ENCODE peak calls at places on chromosomes 4 and X, in eight cellular contexts. R is body of pancreas, Y is HFF-Myc, N is lung, U is Peyer's patch, J is suprapubic skin, V is MM.1S, C is A549. D is an unnamed sample.

GRCh38 chr4:85200106-85200505 is 233.6 kb upstream of the WDFY3 start:
- DNase-seq in C (no peak), U (no peak), J (no peak), R (no peak), V (no peak), N (no peak), Y (no peak), D (no peak)

GRCh38 chrX:40240844-40241243 is 143.1 kb upstream of the BCOR start:
- DNase-seq in C (no peak), U (no peak), J (no peak), V (no peak), N (no peak), R (no peak), Y (no peak), D (no peak)

GRCh38 chr4:156672924-156673323 is 298.7 kb downstream of the PDGFC start:
- DNase-seq in Y (no peak), J (no peak), U (no peak), V (no peak), R (no peak), C (no peak), N (no peak), D (no peak)

GRCh38 chrX:1292581-1293310 is 24.1 kb downstream of the CSF2RA start:
- DNase-seq in C (no peak), N (no peak), U (no peak), J (no peak), V (no peak), R (no peak), Y (no peak), D (no peak)

GRCh38 chr4:96526625-96527024 is 686.7 kb downstream of the PDHA2 start:
- DNase-seq in R (no peak), V (no peak), U (no peak), N (no peak), J (no peak), C (no peak), Y (no peak), D (no peak)

GRCh38 chr4:94721310-94721709 is 36.4 kb upstream of the BMPR1B start:
- DNase-seq in U (no peak), J (no peak), V (no peak), N (no peak), R (no peak), Y (no peak), C (no peak), D (no peak)

GRCh38 chr4:129138762-129139496 is 43.0 kb downstream of the C4orf33 start:
- DNase-seq in U (no peak), Y (no peak), J (no peak), N (no peak), R (no peak), C (no peak), V (no peak), D (no peak)

GRCh38 chr4:25787891-25788331 is 74.9 kb downstream of the SEL1L3 start:
- DNase-seq in C (no peak), J (no peak), N (peak), Y (no peak), U (no peak), V (no peak), R (peak), D (no peak)

GRCh38 chr4:74365761-74366160 is 816 bp downstream of the EREG start:
- DNase-seq in R (peak), C (no peak), V (no peak), J (no peak), N (no peak), Y (no peak), U (peak), D (peak)

GRCh38 chrX:139475432-139475831 is 55.1 kb upstream of the F9 start:
- DNase-seq in C (no peak), Y (no peak), R (no peak), V (no peak), U (no peak), N (no peak), J (no peak), D (no peak)

GRCh38 chr4:159922119-159922518 is 819.2 kb downstream of the RAPGEF2 start:
- DNase-seq in C (no peak), V (no peak), R (no peak), N (no peak), J (no peak), Y (no peak), U (no peak), D (no peak)

GRCh38 chr4:113574636-113575103 is 186.9 kb downstream of the CAMK2D start:
- DNase-seq in R (no peak), U (no peak), Y (peak), C (no peak), J (no peak), N (no peak), V (no peak), D (no peak)

GRCh38 chrX:49915352-49916222 is 6.8 kb upstream of the CLCN5 start:
- DNase-seq in U (peak), V (peak), J (no peak), N (peak), C (peak), Y (no peak), R (peak), D (peak)

GRCh38 chrX:111779582-111779981 is 96.4 kb upstream of the TRPC5OS start:
- DNase-seq in V (no peak), N (no peak), U (no peak), R (no peak), J (no peak), Y (no peak), C (no peak), D (no peak)

GRCh38 chr4:15543537-15544195 is 74.0 kb downstream of the CC2D2A start:
- DNase-seq in N (no peak), U (no peak), Y (no peak), C (no peak), R (no peak), J (no peak), V (no peak), D (no peak)

GRCh38 chr4:129355529-129355928 is 259.6 kb downstream of the C4orf33 start:
- DNase-seq in U (no peak), R (no peak), V (no peak), J (no peak), N (no peak), Y (no peak), C (no peak), D (no peak)

GRCh38 chr4:72858328-72858727 is 211.2 kb downstream of the COX18 start:
- DNase-seq in R (no peak), Y (no peak), U (no peak), V (no peak), C (no peak), N (no peak), J (no peak), D (no peak)

GRCh38 chrX:111207851-111208250 is 62.4 kb downstream of the CAPN6 start:
- DNase-seq in V (no peak), N (no peak), U (no peak), C (no peak), R (no peak), J (no peak), Y (no peak), D (no peak)

DNA sequence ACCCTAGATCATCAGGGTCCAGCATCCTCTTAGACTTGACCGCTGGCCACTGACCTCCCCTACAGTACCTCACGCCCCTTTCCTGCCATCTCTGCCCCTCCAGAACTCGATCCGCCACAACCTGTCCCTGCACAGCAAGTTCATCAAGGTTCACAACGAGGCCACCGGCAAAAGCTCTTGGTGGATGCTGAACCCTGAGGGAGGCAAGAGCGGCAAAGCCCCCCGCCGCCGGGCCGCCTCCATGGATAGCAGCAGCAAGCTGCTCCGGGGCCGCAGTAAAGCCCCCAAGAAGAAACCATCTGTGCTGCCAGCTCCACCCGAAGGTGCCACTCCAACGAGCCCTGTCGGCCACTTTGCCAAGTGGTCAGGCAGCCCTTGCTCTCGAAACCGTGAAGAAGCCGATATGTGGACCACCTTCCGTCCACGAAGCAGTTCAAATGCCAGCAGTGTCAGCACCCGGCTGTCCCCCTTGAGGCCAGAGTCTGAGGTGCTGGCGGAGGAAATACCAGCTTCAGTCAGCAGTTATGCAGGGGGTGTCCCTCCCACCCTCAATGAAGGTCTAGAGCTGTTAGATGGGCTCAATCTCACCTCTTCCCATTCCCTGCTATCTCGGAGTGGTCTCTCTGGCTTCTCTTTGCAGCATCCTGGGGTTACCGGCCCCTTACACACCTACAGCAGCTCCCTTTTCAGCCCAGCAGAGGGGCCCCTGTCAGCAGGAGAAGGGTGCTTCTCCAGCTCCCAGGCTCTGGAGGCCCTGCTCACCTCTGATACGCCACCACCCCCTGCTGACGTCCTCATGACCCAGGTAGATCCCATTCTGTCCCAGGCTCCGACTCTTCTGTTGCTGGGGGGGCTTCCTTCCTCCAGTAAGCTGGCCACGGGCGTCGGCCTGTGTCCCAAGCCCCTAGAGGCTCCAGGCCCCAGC is 5.2 kb downstream of the FOXO4 start:
- DNase-seq in R (no peak), C (no peak), U (peak), J (no peak), N (no peak), Y (no peak), V (no peak), D (no peak)
- H3K4me3 ChIP-seq in R (no peak), C (no peak), U (no peak), J (no peak), N (no peak), Y (no peak), V (no peak), D (no peak)

GRCh38 chr4:40629401-40630334 is at the start of gene RBM47:
- DNase-seq in J (peak), V (peak), R (peak), Y (no peak), U (peak), C (no peak), N (peak), D (peak)
- TF ChIP-seq CTCF in J (no peak), V (peak), R (no peak), Y (no peak), U (no peak), C (peak), N (no peak), D (peak)

GRCh38 chr4:79964020-79964714 is 108.9 kb downstream of the ANTXR2 start:
- DNase-seq in N (no peak), Y (no peak), C (no peak), U (no peak), R (no peak), V (no peak), J (no peak), D (no peak)
- H3K4me3 ChIP-seq in N (no peak), Y (no peak), C (no peak), U (no peak), R (no peak), V (no peak), J (peak), D (no peak)

GRCh38 chr4:169818063-169818679 is 60.4 kb upstream of the HPF1 start:
- DNase-seq in N (no peak), R (no peak), Y (no peak), U (no peak), C (no peak), J (no peak), V (no peak), D (no peak)

GRCh38 chr4:169821402-169821801 is 63.7 kb upstream of the HPF1 start:
- DNase-seq in Y (no peak), V (no peak), U (no peak), C (no peak), N (no peak), J (no peak), R (no peak), D (no peak)

GRCh38 chr4:169826634-169827187 is 69.0 kb upstream of the HPF1 start:
- DNase-seq in R (no peak), U (no peak), N (no peak), V (no peak), C (no peak), Y (no peak), J (no peak), D (no peak)

GRCh38 chr4:169823685-169824084 is 65.9 kb upstream of the HPF1 start:
- DNase-seq in V (peak), R (peak), N (no peak), C (no peak), U (no peak), Y (peak), J (no peak), D (peak)
- TF ChIP-seq CTCF in V (no peak), R (no peak), N (no peak), C (no peak), U (no peak), Y (no peak), J (no peak), D (no peak)